ENCODE peak calls at places on chromosome 21, in seven cellular contexts. I is aorta, J is neural progenitor cell, L is GM23338, N is left ventricle myocardium inferior, F is heart right ventricle, R is heart left ventricle. G is an unnamed sample.

GRCh38 chr21:37061926-37062591 is 10.8 kb downstream of the PIGP start:
- DNase-seq in I (no peak), J (no peak), L (no peak), N (no peak), F (no peak), R (no peak), G (no peak)

GRCh38 chr21:38284221-38284620 is 27.4 kb downstream of the KCNJ15 start:
- DNase-seq in I (no peak), J (no peak), L (no peak), N (no peak), F (no peak), R (no peak), G (no peak)

GRCh38 chr21:39316729-39317128 is 3.3 kb upstream of the BRWD1 start:
- DNase-seq in I (no peak), J (no peak), L (no peak), N (no peak), F (no peak), R (no peak), G (no peak)

GRCh38 chr21:44083631-44084291 is 23.4 kb upstream of the PWP2 start:
- DNase-seq in I (no peak), J (no peak), L (no peak), N (no peak), F (no peak), R (no peak), G (no peak)

GRCh38 chr21:15446193-15446592 is 283.6 kb upstream of the USP25 start:
- DNase-seq in I (peak; percentile 51), J (no peak), L (peak; percentile 23), N (no peak), F (no peak), R (no peak), G (no peak)

GRCh38 chr21:26982767-26983166 is 15.9 kb upstream of the ADAMTS5 start:
- DNase-seq in I (no peak), J (no peak), L (peak; percentile 3), N (no peak), F (no peak), R (no peak), G (no peak)

GRCh38 chr21:37878946-37879660 is 37.2 kb downstream of the KCNJ6 start:
- DNase-seq in I (no peak), J (no peak), L (no peak), N (no peak), F (no peak), R (no peak), G (no peak)

GRCh38 chr21:30443226-30443625 is 3.2 kb downstream of the KRTAP15-1 start:
- DNase-seq in I (no peak), J (no peak), L (no peak), N (no peak), F (no peak), R (no peak), G (no peak)

GRCh38 chr21:46667191-46667734 is 31.8 kb downstream of the PRMT2 start:
- DNase-seq in I (no peak), J (peak; percentile 58), L (peak; percentile 70), N (no peak), F (no peak), R (no peak), G (peak; percentile 62)

GRCh38 chr21:46664316-46664995 is 29.0 kb downstream of the PRMT2 start:
- DNase-seq in I (no peak), J (no peak), L (no peak), N (no peak), F (no peak), R (no peak), G (no peak)

GRCh38 chr21:46665566-46665965 is 30.1 kb downstream of the PRMT2 start:
- DNase-seq in I (no peak), J (no peak), L (no peak), N (no peak), F (no peak), R (no peak), G (no peak)

GRCh38 chr21:46667735-46668380 is 32.4 kb downstream of the PRMT2 start:
- DNase-seq in I (no peak), J (peak; percentile 79), L (peak; percentile 69), N (no peak), F (no peak), R (no peak), G (peak; percentile 82)

DNA sequence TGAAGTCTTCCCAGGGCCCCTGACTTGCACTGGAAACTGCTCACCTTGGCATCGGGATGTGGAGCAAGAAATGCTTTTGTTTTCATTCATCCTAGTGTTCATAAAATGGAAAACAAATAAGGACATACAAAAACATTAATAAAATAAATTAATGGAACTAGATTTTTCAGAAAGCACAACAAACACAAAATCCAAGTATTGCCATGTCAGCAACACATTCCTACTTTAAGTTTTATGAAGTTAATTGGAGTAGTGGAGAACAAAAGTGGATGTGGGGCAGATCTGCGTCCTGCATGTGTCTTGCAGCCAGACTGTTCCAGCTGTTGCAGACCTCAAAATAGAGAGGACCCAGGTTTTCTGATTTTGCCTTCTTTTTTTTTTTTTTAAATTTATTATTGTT is 32.9 kb downstream of the PRMT2 start:
- DNase-seq in I (no peak), J (no peak), L (no peak), N (no peak), F (no peak), R (no peak), G (no peak)
- H3K4me3 ChIP-seq in I (no peak overlapping the region), J (peak overlapping the region; percentile 63), L (peak overlapping the region; percentile 82), N (peak overlapping the region; percentile 64), F (no peak overlapping the region), R (peak overlapping the region; percentile 50), G (peak overlapping the region; percentile 89)

GRCh38 chr21:34133802-34134201 is 60.4 kb downstream of the MRPS6 start:
- DNase-seq in I (no peak), J (peak; percentile 12), L (peak; percentile 56), N (no peak), F (no peak), R (no peak), G (peak; percentile 39)
- H3K36me3 ChIP-seq in I (no peaks in the 10 kb centered on the region), J (peaks cover 13% of the 10 kb centered on the region), L (peaks cover 5% of the 10 kb centered on the region), N (peaks cover 8% of the 10 kb centered on the region), F (no peaks in the 10 kb centered on the region), R (no peaks in the 10 kb centered on the region), G (no peaks in the 10 kb centered on the region)

GRCh38 chr21:45136927-45137611 is 62.7 kb downstream of the ADARB1 start:
- DNase-seq in I (peak; percentile 92), J (peak; percentile 92), L (peak; percentile 96), N (peak; percentile 84), F (peak; percentile 90), R (peak; percentile 84), G (peak; percentile 95)
- H3K27ac ChIP-seq in I (no peak overlapping the region), J (no peak overlapping the region), L (no peak overlapping the region), N (no peak overlapping the region), F (no peak overlapping the region), R (no peak overlapping the region), G (peak overlapping the region; percentile 2)

GRCh38 chr21:20997308-20997632 is 939 bp upstream of the NCAM2 start:
- DNase-seq in I (no peak), J (peak; percentile 52), L (peak; percentile 36), N (no peak), F (no peak), R (no peak), G (no peak)
- H3K4me3 ChIP-seq in I (no peak overlapping the region), J (peak overlapping the region; percentile 88), L (peak overlapping the region; percentile 83), N (peak overlapping the region; percentile 73), F (peak overlapping the region; percentile 57), R (peak overlapping the region; percentile 61), G (no peak overlapping the region)

GRCh38 chr21:25952306-25952705 is 217.5 kb downstream of the GABPA start:
- DNase-seq in I (no peak), J (no peak), L (no peak), N (no peak), F (no peak), R (no peak), G (no peak)
- H3K36me3 ChIP-seq in I (no peaks in the 10 kb centered on the region), J (peaks cover 6% of the 10 kb centered on the region), L (peaks cover 32% of the 10 kb centered on the region), N (peaks cover 35% of the 10 kb centered on the region), F (peaks cover 54% of the 10 kb centered on the region), R (no peaks in the 10 kb centered on the region), G (peaks cover 62% of the 10 kb centered on the region)

GRCh38 chr21:33384851-33385331 is 18.3 kb upstream of the IFNGR2 start:
- DNase-seq in I (no peak), J (no peak), L (no peak), N (no peak), F (no peak), R (no peak), G (no peak)
- H3K27ac ChIP-seq in I (no peak overlapping the region), J (no peak overlapping the region), L (no peak overlapping the region), N (no peak overlapping the region), F (no peak overlapping the region), R (no peak overlapping the region), G (no peak overlapping the region)

DNA sequence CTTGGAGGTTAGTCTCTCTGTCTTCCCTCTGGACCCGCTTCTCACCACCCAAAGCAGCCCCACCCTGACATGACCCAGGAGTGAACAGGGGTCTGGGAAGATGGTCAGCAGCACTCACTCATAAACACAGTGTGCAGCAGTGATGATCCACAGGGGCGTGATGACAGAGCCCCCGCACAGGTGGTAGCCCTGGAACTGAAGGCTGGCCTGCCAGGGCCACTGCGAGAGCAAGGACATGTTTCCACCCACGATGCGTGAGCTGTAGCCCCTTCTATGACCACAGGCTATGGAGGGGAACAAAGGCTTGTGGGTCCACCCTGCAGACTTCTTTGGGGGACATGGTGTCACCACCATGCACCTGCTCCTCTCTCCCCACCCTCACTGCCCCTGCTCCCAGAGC is 12.9 kb downstream of the TMPRSS3 start:
- DNase-seq in I (no peak), J (no peak), L (no peak), N (no peak), F (no peak), R (no peak), G (no peak)
- H3K4me3 ChIP-seq in I (no peak overlapping the region), J (no peak overlapping the region), L (no peak overlapping the region), N (no peak overlapping the region), F (no peak overlapping the region), R (no peak overlapping the region), G (no peak overlapping the region)

GRCh38 chr21:32333953-32334673 is 35.5 kb downstream of the MRAP start:
- DNase-seq in I (no peak), J (no peak), L (no peak), N (no peak), F (no peak), R (no peak), G (no peak)

GRCh38 chr21:32337206-32337605 is 38.6 kb downstream of the MRAP start:
- DNase-seq in I (no peak), J (no peak), L (no peak), N (no peak), F (no peak), R (no peak), G (no peak)

GRCh38 chr21:32335601-32336575 is 37.2 kb downstream of the MRAP start:
- DNase-seq in I (no peak), J (no peak), L (no peak), N (no peak), F (no peak), R (no peak), G (no peak)

GRCh38 chr21:32336711-32337110 is 38.1 kb downstream of the MRAP start:
- DNase-seq in I (no peak), J (no peak), L (no peak), N (no peak), F (no peak), R (no peak), G (no peak)

GRCh38 chr21:32334980-32335471 is 36.4 kb downstream of the MRAP start:
- DNase-seq in I (no peak), J (peak; percentile 28), L (no peak), N (no peak), F (no peak), R (no peak), G (peak; percentile 65)
- H3K36me3 ChIP-seq in I (peaks cover 6% of the 10 kb centered on the region), J (peaks cover 15% of the 10 kb centered on the region), L (peaks cover 33% of the 10 kb centered on the region), N (peaks cover 88% of the 10 kb centered on the region), F (peaks cover 98% of the 10 kb centered on the region), R (peaks cover 38% of the 10 kb centered on the region), G (peaks cover 67% of the 10 kb centered on the region)

G was measured in WERI-Rb-1.